ENCODE peak calls at places on chromosomes 3 and 15, in ten cellular contexts. Y is AG04450; J is anterior cingulate cortex; B is progenitor cell of endocrine pancreas; W is activated naive CD8-positive, alpha-beta T cell treated with anti-CD3 and anti-CD28 coated beads, Interleukin-2, amount 50 U/mL, for 16 hours; N is nucleus accumbens; T is A549; E is astrocyte of the spinal cord; C is adrenal gland; M is NCI-H2081. L is an unnamed sample.

GRCh38 chr15:91223902-91224301 is 123.8 kb downstream of the SV2B start:
- DNase-seq in E (no peak), M (peak), J (no peak), W (no peak), C (no peak), B (no peak), N (no peak), T (no peak), Y (no peak), L (no peak)

GRCh38 chr3:22569570-22569969 is 633.6 kb upstream of the UBE2E2 start:
- DNase-seq in T (no peak), N (no peak), W (no peak), J (no peak), E (no peak), M (no peak), Y (no peak), C (no peak), B (no peak), L (no peak)

GRCh38 chr15:59313703-59314332 is 58.9 kb downstream of the MYO1E start:
- DNase-seq in W (no peak), T (peak), J (no peak), E (peak), Y (no peak), B (no peak), N (no peak), M (peak), C (no peak), L (no peak)

GRCh38 chr15:80710635-80711553 is 15.8 kb downstream of the ABHD17C start:
- DNase-seq in B (no peak), N (no peak), W (no peak), Y (no peak), M (no peak), T (no peak), J (no peak), E (peak), C (no peak), L (no peak)

GRCh38 chr15:37967788-37968187 is 33.3 kb downstream of the TMCO5A start:
- DNase-seq in B (no peak), J (no peak), E (no peak), M (no peak), W (no peak), N (no peak), Y (no peak), C (no peak), T (no peak), L (no peak)

GRCh38 chr15:66294157-66294931 is 976 bp downstream of the DIS3L start:
- DNase-seq in N (no peak), M (peak), E (peak), W (no peak), B (no peak), Y (peak), T (peak), C (no peak), J (no peak), L (no peak)

GRCh38 chr3:61141697-61142096 is 109.6 kb downstream of the FHIT start:
- DNase-seq in Y (no peak), W (no peak), E (no peak), J (no peak), M (no peak), N (no peak), T (no peak), C (no peak), B (no peak), L (no peak)

GRCh38 chr3:57927916-57928315 is 80.3 kb upstream of the FLNB start:
- DNase-seq in C (no peak), T (no peak), W (no peak), N (no peak), J (no peak), E (no peak), M (no peak), B (no peak), Y (no peak), L (no peak)

GRCh38 chr3:46495901-46496456 is 1.8 kb upstream of the RTP3 start:
- DNase-seq in W (no peak), Y (peak), C (no peak), J (no peak), T (no peak), E (peak), N (no peak), B (no peak), M (no peak), L (no peak)

GRCh38 chr3:134317106-134317947 is 56.9 kb downstream of the AMOTL2 start:
- DNase-seq in J (no peak), N (no peak), M (no peak), T (no peak), B (no peak), C (no peak), Y (no peak), E (peak), W (no peak), L (no peak)

GRCh38 chr3:33749546-33750215 is 31.6 kb upstream of the CLASP2 start:
- DNase-seq in J (no peak), N (no peak), Y (peak), T (no peak), E (peak), C (no peak), W (no peak), M (no peak), B (no peak), L (no peak)

GRCh38 chr3:129118745-129119144 is 2.9 kb downstream of the RAB43 start:
- DNase-seq in T (no peak), E (no peak), W (no peak), J (no peak), C (no peak), B (no peak), Y (no peak), M (no peak), N (no peak), L (no peak)

L was measured in hippocampal formation.